ENCODE peak calls at places on chromosome 21, in four cellular contexts. One of them, this sample, is unnamed.

GRCh38 chr21:43352568-43353281 is 74.2 kb downstream of the SIK1 start:
- DNase-seq in HepG2: no peak
- DNase-seq in GM12878: peak
- DNase-seq in SK-N-SH: peak
- DNase-seq in this sample: peak

GRCh38 chr21:41016472-41016871 is 151.5 kb upstream of the BACE2 start:
- DNase-seq in HepG2: no peak
- DNase-seq in GM12878: no peak
- DNase-seq in SK-N-SH: no peak
- DNase-seq in this sample: no peak

GRCh38 chr21:36727886-36728285 is 29.0 kb downstream of the SIM2 start:
- DNase-seq in HepG2: no peak
- DNase-seq in GM12878: no peak
- DNase-seq in SK-N-SH: no peak
- DNase-seq in this sample: no peak

GRCh38 chr21:16572032-16572431 is 842.2 kb downstream of the USP25 start:
- DNase-seq in HepG2: no peak
- DNase-seq in GM12878: no peak
- DNase-seq in SK-N-SH: no peak
- DNase-seq in this sample: no peak

GRCh38 chr21:18810136-18810535 is 406.6 kb upstream of the TMPRSS15 start:
- DNase-seq in HepG2: no peak
- DNase-seq in GM12878: no peak
- DNase-seq in SK-N-SH: no peak
- DNase-seq in this sample: no peak

GRCh38 chr21:44920694-44921604 is at the start of gene ITGB2:
- DNase-seq in HepG2: no peak
- DNase-seq in GM12878: no peak
- DNase-seq in SK-N-SH: no peak
- DNase-seq in this sample: no peak

GRCh38 chr21:17610862-17611261 is 1.8 kb downstream of the BTG3 start:
- DNase-seq in HepG2: peak
- DNase-seq in GM12878: no peak
- DNase-seq in SK-N-SH: peak
- DNase-seq in this sample: peak

GRCh38 chr21:33655591-33656221 is 13.4 kb downstream of the ITSN1 start:
- DNase-seq in HepG2: no peak
- DNase-seq in GM12878: no peak
- DNase-seq in SK-N-SH: no peak
- DNase-seq in this sample: peak

GRCh38 chr21:23837564-23837963 is 1769.7 kb downstream of the MRPL39 start:
- DNase-seq in HepG2: no peak
- DNase-seq in GM12878: no peak
- DNase-seq in SK-N-SH: no peak
- DNase-seq in this sample: no peak

GRCh38 chr21:43865471-43866181 is 603 bp downstream of the AGPAT3 start:
- DNase-seq in HepG2: no peak
- DNase-seq in GM12878: no peak
- DNase-seq in SK-N-SH: peak
- DNase-seq in this sample: peak

GRCh38 chr21:39696620-39697019 is 48.4 kb upstream of the IGSF5 start:
- DNase-seq in HepG2: no peak
- DNase-seq in GM12878: no peak
- DNase-seq in SK-N-SH: no peak
- DNase-seq in this sample: no peak

GRCh38 chr21:38600106-38600505 is 101.8 kb upstream of the ERG start:
- DNase-seq in HepG2: no peak
- DNase-seq in GM12878: no peak
- DNase-seq in SK-N-SH: no peak
- DNase-seq in this sample: no peak

DNA sequence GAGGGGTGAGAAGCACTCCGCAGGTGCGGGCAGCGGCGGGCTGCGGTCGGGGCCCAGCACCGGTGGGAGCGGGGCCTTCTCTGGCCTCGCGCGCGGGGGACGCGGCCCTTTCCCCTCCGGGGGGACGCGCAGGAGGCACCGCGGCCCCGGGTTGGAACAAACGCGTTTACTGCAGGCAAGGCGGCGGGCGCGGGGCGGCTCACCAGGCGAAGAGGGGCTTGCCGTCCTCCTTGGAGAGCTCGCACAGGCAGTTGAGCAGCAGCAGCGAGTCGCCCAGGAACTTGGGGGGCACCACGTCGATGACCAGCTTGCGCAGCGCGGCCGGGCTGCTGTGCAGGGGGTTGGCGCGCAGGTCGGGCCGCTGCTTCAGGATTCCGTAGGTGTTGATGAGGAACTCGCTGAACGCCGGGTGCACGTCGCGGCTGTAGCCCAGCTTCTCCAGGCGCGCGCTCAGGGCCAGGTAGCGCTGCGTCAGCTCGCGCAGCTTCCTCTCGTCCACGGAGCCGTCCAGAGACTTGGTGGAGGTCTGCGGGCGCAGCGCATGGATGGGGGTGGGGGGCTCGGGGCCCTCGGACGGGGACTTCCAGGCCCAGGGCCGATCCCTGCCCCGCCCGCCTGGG is 5.9 kb upstream of the FTCD start:
- DNase-seq in HepG2: no peak
- DNase-seq in GM12878: no peak
- DNase-seq in SK-N-SH: peak
- DNase-seq in this sample: no peak
- TF ChIP-seq TAF1 in HepG2: no peak
- TF ChIP-seq TAF1 in GM12878: no peak
- TF ChIP-seq TAF1 in SK-N-SH: no peak
- TF ChIP-seq TAF1 in this sample: no peak

GRCh38 chr21:32452641-32453040 is 40.1 kb downstream of the EVA1C start:
- DNase-seq in HepG2: no peak
- DNase-seq in GM12878: no peak
- DNase-seq in SK-N-SH: no peak
- DNase-seq in this sample: no peak
- TF ChIP-seq RFX5 in HepG2: no peak
- TF ChIP-seq RFX5 in GM12878: no peak
- TF ChIP-seq RFX5 in SK-N-SH: no peak
- TF ChIP-seq RFX5 in this sample: no peak

GRCh38 chr21:42320791-42321190 is 5.6 kb upstream of the TFF3 start:
- DNase-seq in HepG2: no peak
- DNase-seq in GM12878: no peak
- DNase-seq in SK-N-SH: no peak
- DNase-seq in this sample: no peak

GRCh38 chr21:42321845-42322244 is 6.6 kb upstream of the TFF3 start:
- DNase-seq in HepG2: no peak
- DNase-seq in GM12878: no peak
- DNase-seq in SK-N-SH: no peak
- DNase-seq in this sample: no peak

GRCh38 chr21:42319368-42319767 is 4.2 kb upstream of the TFF3 start:
- DNase-seq in HepG2: no peak
- DNase-seq in GM12878: no peak
- DNase-seq in SK-N-SH: no peak
- DNase-seq in this sample: no peak

GRCh38 chr21:42319851-42320602 is 4.8 kb upstream of the TFF3 start:
- DNase-seq in HepG2: no peak
- DNase-seq in GM12878: no peak
- DNase-seq in SK-N-SH: no peak
- DNase-seq in this sample: no peak

GRCh38 chr21:42321231-42321630 is 6.0 kb upstream of the TFF3 start:
- DNase-seq in HepG2: no peak
- DNase-seq in GM12878: no peak
- DNase-seq in SK-N-SH: no peak
- DNase-seq in this sample: no peak
- TF ChIP-seq NFIC in HepG2: no peak
- TF ChIP-seq NFIC in GM12878: no peak
- TF ChIP-seq NFIC in SK-N-SH: no peak
- TF ChIP-seq NFIC in this sample: no peak

GRCh38 chr21:46295996-46296752 is 10.0 kb downstream of the YBEY start:
- DNase-seq in HepG2: peak
- DNase-seq in GM12878: no peak
- DNase-seq in SK-N-SH: no peak
- DNase-seq in this sample: peak

GRCh38 chr21:46298083-46298412 is 11.9 kb downstream of the YBEY start:
- DNase-seq in HepG2: no peak
- DNase-seq in GM12878: no peak
- DNase-seq in SK-N-SH: no peak
- DNase-seq in this sample: no peak

GRCh38 chr21:46297311-46298082 is 11.4 kb downstream of the YBEY start:
- DNase-seq in HepG2: no peak
- DNase-seq in GM12878: no peak
- DNase-seq in SK-N-SH: no peak
- DNase-seq in this sample: no peak

GRCh38 chr21:46294647-46295176 is 8.6 kb downstream of the YBEY start:
- DNase-seq in HepG2: no peak
- DNase-seq in GM12878: no peak
- DNase-seq in SK-N-SH: peak
- DNase-seq in this sample: peak

DNA sequence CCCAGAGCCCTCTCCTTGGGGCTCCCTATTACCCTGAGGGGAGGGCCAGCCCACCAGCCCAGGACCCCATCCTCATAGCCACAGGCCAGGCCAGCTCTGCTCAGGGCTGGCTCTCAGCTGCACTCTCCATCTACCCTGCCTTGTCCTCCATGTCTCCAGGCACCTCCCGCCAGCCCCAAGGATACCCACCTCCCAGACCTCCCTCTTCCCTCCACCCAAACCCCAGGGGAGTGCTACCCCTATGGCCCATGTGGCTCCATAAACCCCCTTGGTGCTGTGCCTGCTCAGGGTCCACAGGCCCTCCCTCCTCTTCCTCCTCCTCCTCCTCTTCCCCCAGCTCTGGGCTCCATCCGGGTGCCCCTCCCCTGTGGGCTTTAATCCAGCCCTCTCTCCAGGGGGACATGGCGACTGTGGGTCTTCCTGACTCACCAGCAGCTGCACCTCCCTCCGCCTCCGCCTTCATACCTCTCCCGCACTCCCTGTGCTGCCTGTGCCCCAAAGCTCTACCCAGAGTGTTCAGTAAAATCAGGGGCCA is 9.1 kb downstream of the YBEY start:
- DNase-seq in HepG2: peak
- DNase-seq in GM12878: no peak
- DNase-seq in SK-N-SH: peak
- DNase-seq in this sample: peak
- TF ChIP-seq TAF1 in HepG2: no peak
- TF ChIP-seq TAF1 in GM12878: no peak
- TF ChIP-seq TAF1 in SK-N-SH: no peak
- TF ChIP-seq TAF1 in this sample: no peak

GRCh38 chr21:35508389-35508888 is 459.3 kb upstream of the RUNX1 start:
- DNase-seq in HepG2: peak
- DNase-seq in GM12878: no peak
- DNase-seq in SK-N-SH: no peak
- DNase-seq in this sample: peak
- TF ChIP-seq RFX5 in HepG2: no peak
- TF ChIP-seq RFX5 in GM12878: no peak
- TF ChIP-seq RFX5 in SK-N-SH: no peak
- TF ChIP-seq RFX5 in this sample: no peak

GRCh38 chr21:29185633-29186032 is 55.2 kb downstream of the MAP3K7CL start:
- DNase-seq in HepG2: no peak
- DNase-seq in GM12878: no peak
- DNase-seq in SK-N-SH: no peak
- DNase-seq in this sample: no peak

GRCh38 chr21:29189358-29189757 is 58.9 kb downstream of the MAP3K7CL start:
- DNase-seq in HepG2: no peak
- DNase-seq in GM12878: no peak
- DNase-seq in SK-N-SH: no peak
- DNase-seq in this sample: no peak

GRCh38 chr21:29185172-29185571 is 54.7 kb downstream of the MAP3K7CL start:
- DNase-seq in HepG2: no peak
- DNase-seq in GM12878: no peak
- DNase-seq in SK-N-SH: no peak
- DNase-seq in this sample: no peak

GRCh38 chr21:29186246-29186645 is 55.8 kb downstream of the MAP3K7CL start:
- DNase-seq in HepG2: no peak
- DNase-seq in GM12878: no peak
- DNase-seq in SK-N-SH: no peak
- DNase-seq in this sample: no peak

DNA sequence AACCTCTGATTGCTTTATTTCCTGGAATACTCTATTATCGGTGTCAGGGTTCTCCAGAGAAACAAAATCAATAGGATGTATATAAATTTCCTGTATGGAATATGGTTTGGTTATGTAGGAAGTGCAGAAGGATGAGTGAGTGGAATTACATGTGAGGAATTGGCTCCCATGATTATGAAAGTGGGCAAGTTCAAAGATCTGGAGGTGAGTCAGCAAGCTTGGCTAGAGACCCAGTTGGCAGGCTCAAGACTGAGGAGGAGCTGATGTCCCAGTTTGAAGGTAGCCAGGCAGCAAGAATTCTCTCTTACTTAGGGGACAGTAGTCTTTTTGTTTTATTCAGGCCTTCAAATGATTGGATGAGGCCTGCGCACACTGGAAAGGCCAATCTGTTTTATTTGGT is 57.5 kb downstream of the MAP3K7CL start:
- DNase-seq in HepG2: peak
- DNase-seq in GM12878: no peak
- DNase-seq in SK-N-SH: no peak
- DNase-seq in this sample: no peak
- TF ChIP-seq NFIC in HepG2: no peak
- TF ChIP-seq NFIC in GM12878: no peak
- TF ChIP-seq NFIC in SK-N-SH: peak
- TF ChIP-seq NFIC in this sample: no peak

GRCh38 chr21:29102791-29103257 is 27.6 kb upstream of the MAP3K7CL start:
- DNase-seq in HepG2: peak
- DNase-seq in GM12878: no peak
- DNase-seq in SK-N-SH: no peak
- DNase-seq in this sample: no peak

GRCh38 chr21:29105218-29105617 is 25.2 kb upstream of the MAP3K7CL start:
- DNase-seq in HepG2: peak
- DNase-seq in GM12878: no peak
- DNase-seq in SK-N-SH: no peak
- DNase-seq in this sample: no peak

GRCh38 chr21:29104239-29104708 is 26.2 kb upstream of the MAP3K7CL start:
- DNase-seq in HepG2: no peak
- DNase-seq in GM12878: no peak
- DNase-seq in SK-N-SH: no peak
- DNase-seq in this sample: no peak
- TF ChIP-seq TAF1 in HepG2: no peak
- TF ChIP-seq TAF1 in GM12878: no peak
- TF ChIP-seq TAF1 in SK-N-SH: no peak
- TF ChIP-seq TAF1 in this sample: no peak